ENCODE peak calls at places on chromosomes 2 and 18, in eight cellular contexts. E is NCI-H748 treated with DMSO at 0.1 percent for 48 hours; X is activated T-cell treated with anti-CD3 and anti-CD28 coated beads for 1 hour; B is stimulated activated CD4-positive, alpha-beta T cell treated with anti-CD3 and anti-CD28 coated beads, Interleukin-2, amount 100 ng/mL, for 24 hours; Y is ovary; O is fibroblast of the conjunctiva; L is activated CD8-positive, alpha-beta memory T cell treated with anti-CD3 and anti-CD28 coated beads for 1 hour; Z is RCC 7860. H is an unnamed sample.

GRCh38 chr2:168962636-168963035 is 61.5 kb downstream of the G6PC2 start:
- DNase-seq in B (no peak), Z (no peak), Y (no peak), L (no peak), X (no peak), E (no peak), O (no peak), H (no peak)

GRCh38 chr2:43130548-43130875 is 95.9 kb downstream of the ZFP36L2 start:
- DNase-seq in O (no peak), E (no peak), Z (no peak), B (no peak), L (no peak), X (no peak), Y (no peak), H (no peak)

GRCh38 chr2:29165362-29166236 is 50.4 kb downstream of the CLIP4 start:
- DNase-seq in X (no peak), O (peak), Y (no peak), L (no peak), Z (no peak), B (no peak), E (no peak), H (no peak)

GRCh38 chr2:46942143-46942526 is 26.5 kb upstream of the MCFD2 start:
- DNase-seq in O (no peak), Z (peak), L (peak), Y (no peak), X (peak), E (peak), B (peak), H (no peak)

GRCh38 chr2:226796840-226797288 is 2.8 kb downstream of the IRS1 start:
- DNase-seq in E (no peak), Z (no peak), X (no peak), L (no peak), O (no peak), Y (peak), B (no peak), H (no peak)

GRCh38 chr2:138364554-138365162 is 136.9 kb upstream of the SPOPL start:
- DNase-seq in Y (no peak), O (peak), X (no peak), E (no peak), B (no peak), Z (no peak), L (no peak), H (no peak)

GRCh38 chr2:119771331-119771730 is 11.6 kb downstream of the PTPN4 start:
- DNase-seq in X (no peak), B (no peak), L (no peak), E (no peak), Y (no peak), Z (no peak), O (no peak), H (no peak)

GRCh38 chr18:58136865-58137264 is 92.8 kb downstream of the NEDD4L start:
- DNase-seq in L (no peak), Y (no peak), X (no peak), O (no peak), B (no peak), Z (no peak), E (no peak), H (no peak)

GRCh38 chr2:153823880-153824279 is 47.8 kb upstream of the GALNT13 start:
- DNase-seq in L (no peak), O (no peak), Z (no peak), E (no peak), X (no peak), B (no peak), Y (no peak), H (no peak)

GRCh38 chr2:216936954-216937357 is 77.1 kb upstream of the TNP1 start:
- DNase-seq in L (no peak), X (no peak), O (no peak), Y (no peak), Z (no peak), B (no peak), E (no peak), H (no peak)

GRCh38 chr18:39205565-39205964 is 1640.0 kb upstream of the CELF4 start:
- DNase-seq in X (no peak), E (no peak), Z (no peak), Y (no peak), O (no peak), B (no peak), L (no peak), H (no peak)

GRCh38 chr2:131520526-131520925 is 7.2 kb upstream of the CCDC74A start:
- DNase-seq in B (no peak), Y (no peak), O (no peak), L (no peak), X (no peak), Z (no peak), E (no peak), H (no peak)

GRCh38 chr2:26577442-26578433 is 63.4 kb downstream of the CIB4 start:
- DNase-seq in E (peak), X (peak), O (peak), Y (peak), L (peak), B (peak), Z (peak), H (peak)

GRCh38 chr2:181275643-181276070 is 181.5 kb upstream of the ITGA4 start:
- DNase-seq in X (no peak), O (no peak), Y (peak), Z (no peak), B (no peak), E (no peak), L (no peak), H (no peak)

GRCh38 chr2:30127016-30127893 is 19.6 kb upstream of the YPEL5 start:
- DNase-seq in Z (no peak), O (no peak), B (no peak), E (no peak), Y (no peak), L (no peak), X (no peak), H (no peak)

GRCh38 chr2:67039701-67040100 is 357.4 kb upstream of the ETAA1 start:
- DNase-seq in X (no peak), Y (no peak), B (no peak), O (no peak), L (no peak), Z (no peak), E (peak), H (no peak)

GRCh38 chr2:104563398-104564024 is 290.4 kb upstream of the POU3F3 start:
- DNase-seq in O (no peak), Y (no peak), B (no peak), L (no peak), E (no peak), X (no peak), Z (no peak), H (no peak)

GRCh38 chr2:173667415-173667814 is 297.8 kb downstream of the SP3 start:
- DNase-seq in Y (no peak), B (no peak), L (no peak), O (no peak), X (no peak), Z (no peak), E (no peak), H (no peak)

GRCh38 chr2:240236217-240237111 is 96.0 kb upstream of the OTOS start:
- DNase-seq in Z (no peak), B (peak), L (no peak), O (no peak), X (no peak), Y (peak), E (peak), H (no peak)

GRCh38 chr2:30232801-30233130 is 1.4 kb downstream of the LBH start:
- DNase-seq in L (no peak), X (peak), E (no peak), Y (no peak), O (no peak), B (no peak), Z (no peak), H (no peak)

GRCh38 chr2:238424313-238424700 is 2.4 kb upstream of the ASB1 start:
- DNase-seq in E (no peak), B (no peak), Z (no peak), X (no peak), Y (no peak), L (no peak), O (no peak), H (no peak)

GRCh38 chr2:137910641-137911040 is 53.6 kb upstream of the HNMT start:
- DNase-seq in E (no peak), O (no peak), B (no peak), L (no peak), Y (no peak), X (no peak), Z (no peak), H (no peak)

GRCh38 chr18:21134895-21135294 is 23.3 kb upstream of the ROCK1 start:
- DNase-seq in Z (no peak), L (no peak), O (no peak), E (no peak), B (no peak), X (peak), Y (no peak), H (no peak)

GRCh38 chr2:179898873-179899272 is 37.5 kb upstream of the ZNF385B start:
- DNase-seq in O (peak), Y (no peak), Z (peak), X (no peak), L (no peak), B (no peak), E (peak), H (peak)

GRCh38 chr2:46323671-46324207 is 26.5 kb downstream of the EPAS1 start:
- DNase-seq in Y (no peak), X (no peak), E (no peak), B (no peak), Z (no peak), O (no peak), L (no peak), H (no peak)

GRCh38 chr2:231810905-231811304 is 24.7 kb downstream of the COPS7B start:
- DNase-seq in E (no peak), Z (peak), Y (no peak), O (peak), L (no peak), B (no peak), X (no peak), H (no peak)

GRCh38 chr2:104177179-104177578 is 676.7 kb upstream of the POU3F3 start:
- DNase-seq in B (no peak), O (no peak), L (no peak), E (peak), X (no peak), Z (no peak), Y (no peak), H (no peak)

GRCh38 chr2:121768143-121768755 is 12.8 kb downstream of the TSN start:
- DNase-seq in E (no peak), Z (no peak), L (no peak), X (no peak), O (no peak), B (no peak), Y (no peak), H (no peak)

GRCh38 chr18:524496-524895 is 24.0 kb upstream of the COLEC12 start:
- DNase-seq in Y (no peak), L (no peak), E (no peak), B (no peak), X (no peak), Z (no peak), O (no peak), H (no peak)

GRCh38 chr18:32930695-32931301 is 158.0 kb upstream of the KLHL14 start:
- DNase-seq in Z (peak), X (no peak), Y (no peak), L (no peak), E (peak), B (no peak), O (peak), H (peak)

GRCh38 chr2:46521215-46521683 is 41.9 kb downstream of the TMEM247 start:
- DNase-seq in Y (peak), Z (no peak), E (no peak), X (no peak), O (no peak), L (no peak), B (no peak), H (no peak)

GRCh38 chr2:177753682-177754475 is 318.7 kb downstream of the PDE11A start:
- DNase-seq in Y (peak), L (no peak), O (peak), B (no peak), E (peak), Z (no peak), X (no peak), H (no peak)

GRCh38 chr2:222410534-222410933 is 13.8 kb upstream of the SGPP2 start:
- DNase-seq in X (no peak), E (no peak), L (no peak), Y (no peak), O (no peak), Z (no peak), B (no peak), H (no peak)

H was measured in NCI-H1105.